ENCODE peak calls at places on chromosome 11, in ten cellular contexts. E is foreskin fibroblast, Q is epithelial cell of esophagus, I is heart right ventricle, Y is osteoblast, F is suprapubic skin, V is neural crest cell, P is mammary epithelial cell, W is A549, G is fibroblast of villous mesenchyme. C is an unnamed sample.

GRCh38 chr11:65189191-65189590 is 7.5 kb downstream of the CAPN1 start:
- DNase-seq in E (no peak), Q (no peak), I (no peak), Y (no peak), F (peak), V (no peak), P (no peak), W (no peak), G (no peak), C (no peak)

GRCh38 chr11:10305964-10306918 is 1.4 kb downstream of the ADM start:
- DNase-seq in E (no peak), Q (peak), I (peak), Y (no peak), F (no peak), V (peak), P (peak), W (peak), G (no peak), C (peak)

GRCh38 chr11:102426000-102426399 is 26.6 kb downstream of the TMEM123 start:
- DNase-seq in E (no peak), Q (no peak), I (no peak), Y (no peak), F (no peak), V (no peak), P (no peak), W (no peak), G (no peak), C (no peak)

GRCh38 chr11:17573526-17573925 is 26.5 kb downstream of the OTOG start:
- DNase-seq in E (no peak), Q (no peak), I (no peak), Y (peak), F (no peak), V (no peak), P (no peak), W (no peak), G (no peak), C (no peak)

GRCh38 chr11:102981324-102981910 is 25.9 kb upstream of the MMP13 start:
- DNase-seq in E (no peak), Q (peak), I (no peak), Y (no peak), F (no peak), V (no peak), P (no peak), W (no peak), G (no peak), C (peak)

GRCh38 chr11:108685419-108686161 is 20.7 kb downstream of the DDX10 start:
- DNase-seq in E (no peak), Q (no peak), I (no peak), Y (peak), F (no peak), V (no peak), P (no peak), W (no peak), G (no peak), C (no peak)

GRCh38 chr11:112296044-112296443 is 35.4 kb upstream of the PLET1 start:
- DNase-seq in E (no peak), Q (no peak), I (no peak), Y (no peak), F (no peak), V (no peak), P (no peak), W (no peak), G (no peak), C (no peak)

GRCh38 chr11:15170170-15170569 is 55.4 kb downstream of the INSC start:
- DNase-seq in E (no peak), Q (peak), I (no peak), Y (no peak), F (no peak), V (no peak), P (peak), W (no peak), G (peak), C (no peak)

GRCh38 chr11:69541001-69541285 is 59.5 kb downstream of the LINC01488 start:
- DNase-seq in E (no peak), Q (no peak), I (no peak), Y (peak), F (no peak), V (no peak), P (no peak), W (no peak), G (no peak), C (no peak)

GRCh38 chr11:102843474-102843873 is at the start of gene MMP3:
- DNase-seq in E (peak), Q (peak), I (no peak), Y (peak), F (no peak), V (no peak), P (no peak), W (no peak), G (no peak), C (no peak)

GRCh38 chr11:66638177-66639065 is at the start of gene RBM4:
- DNase-seq in E (peak), Q (peak), I (peak), Y (peak), F (peak), V (peak), P (peak), W (peak), G (peak), C (peak)

GRCh38 chr11:2269601-2270321 is 627 bp downstream of the ASCL2 start:
- DNase-seq in E (peak), Q (peak), I (peak), Y (peak), F (peak), V (peak), P (peak), W (peak), G (peak), C (no peak)

GRCh38 chr11:121929581-121929980 is 186.4 kb downstream of the BLID start:
- DNase-seq in E (peak), Q (peak), I (peak), Y (peak), F (no peak), V (peak), P (no peak), W (no peak), G (no peak), C (no peak)

DNA sequence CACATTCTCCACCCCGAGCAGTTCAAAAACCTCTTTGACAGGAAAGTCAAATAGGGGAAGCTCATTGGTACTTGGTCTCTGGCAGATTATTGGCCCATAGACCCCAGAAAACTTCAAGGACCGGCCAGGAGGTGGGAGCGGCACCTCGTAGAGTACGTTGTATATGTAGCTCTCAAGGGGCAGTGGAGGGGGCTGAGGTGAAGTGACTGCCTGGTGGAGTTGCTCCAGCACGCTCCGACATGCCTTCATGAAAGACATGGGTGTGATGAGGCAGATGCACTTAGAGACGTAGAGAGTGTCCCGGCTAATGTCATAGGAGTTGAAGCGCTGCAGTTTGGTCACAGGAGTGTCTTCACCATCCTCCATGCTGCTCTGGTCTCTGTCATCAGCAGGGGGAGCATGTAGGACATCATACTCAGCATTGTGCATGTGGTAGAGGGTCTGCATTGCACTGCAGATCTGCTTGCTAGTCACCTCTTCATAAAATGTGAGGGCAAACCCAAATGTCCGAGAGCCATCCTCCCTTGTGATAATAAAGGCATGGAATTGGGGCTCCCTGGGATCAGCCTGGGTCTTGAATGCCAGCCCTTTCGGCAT is 61.3 kb downstream of the DENND5A start:
- DNase-seq in E (no peak), Q (no peak), I (no peak), Y (no peak), F (no peak), V (no peak), P (no peak), W (peak), G (no peak), C (peak)
- TF ChIP-seq CTCF in E (no peak), Q (no peak), I (no peak), Y (no peak), F (no peak), V (no peak), P (no peak), W (no peak), G (peak), C (no peak)

GRCh38 chr11:128022761-128023160 is 564.6 kb downstream of the ETS1 start:
- DNase-seq in E (no peak), Q (no peak), I (no peak), Y (no peak), F (no peak), V (no peak), P (no peak), W (no peak), G (no peak), C (no peak)

GRCh38 chr11:128018692-128019091 is 568.7 kb downstream of the ETS1 start:
- DNase-seq in E (no peak), Q (no peak), I (no peak), Y (no peak), F (no peak), V (no peak), P (no peak), W (no peak), G (no peak), C (no peak)

GRCh38 chr11:128026596-128026995 is 560.8 kb downstream of the ETS1 start:
- DNase-seq in E (peak), Q (peak), I (no peak), Y (peak), F (no peak), V (no peak), P (peak), W (peak), G (peak), C (no peak)

GRCh38 chr11:128021304-128022006 is 565.9 kb downstream of the ETS1 start:
- DNase-seq in E (no peak), Q (no peak), I (no peak), Y (no peak), F (no peak), V (no peak), P (no peak), W (no peak), G (no peak), C (no peak)

GRCh38 chr11:128022007-128022368 is 565.4 kb downstream of the ETS1 start:
- DNase-seq in E (peak), Q (peak), I (no peak), Y (peak), F (no peak), V (no peak), P (peak), W (no peak), G (no peak), C (no peak)
- TF ChIP-seq CTCF in E (no peak), Q (no peak), I (no peak), Y (no peak), F (no peak), V (no peak), P (no peak), W (no peak), G (no peak), C (no peak)

DNA sequence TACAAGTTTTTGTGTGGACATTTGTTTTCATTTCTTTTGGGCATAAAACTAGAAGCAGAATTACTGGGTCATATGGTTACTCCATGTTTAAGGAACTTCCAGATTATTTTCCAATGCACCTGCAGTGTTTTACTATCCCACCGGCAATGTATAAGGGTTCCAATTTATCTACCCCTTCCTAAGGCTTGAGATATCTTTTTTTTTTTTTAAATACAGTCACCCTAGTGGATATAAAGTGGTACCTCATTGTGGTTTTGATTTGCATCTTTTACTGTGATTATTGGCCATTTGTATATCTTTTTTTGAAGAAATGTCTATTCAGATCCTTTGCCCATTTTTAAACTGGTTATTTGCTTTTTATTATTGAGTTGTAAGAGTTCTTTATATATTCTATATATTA is 34.6 kb upstream of the UCP3 start:
- DNase-seq in E (no peak), Q (no peak), I (no peak), Y (no peak), F (no peak), V (no peak), P (no peak), W (no peak), G (no peak), C (no peak)
- TF ChIP-seq CTCF in E (no peak), Q (no peak), I (no peak), Y (no peak), F (no peak), V (peak), P (no peak), W (no peak), G (no peak), C (no peak)

DNA sequence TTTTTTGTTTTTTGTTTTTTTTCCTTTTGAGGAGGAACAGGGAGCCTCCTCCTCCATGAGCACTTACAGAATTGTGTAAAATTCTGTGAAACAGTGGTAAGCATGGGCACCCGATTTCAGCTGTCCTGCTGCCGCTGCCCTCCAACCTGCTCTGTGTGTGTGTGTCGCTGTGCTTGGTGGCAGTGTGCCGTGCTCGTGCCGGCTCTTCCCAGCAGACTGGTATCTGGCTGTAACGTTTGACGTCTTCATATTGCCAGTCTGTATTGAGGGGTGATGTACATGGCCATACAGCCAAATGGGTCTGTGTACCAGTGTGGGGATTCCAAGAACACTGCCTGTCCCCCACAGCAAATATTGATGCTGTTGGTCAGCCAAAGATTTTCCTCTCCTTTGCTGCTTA is 97.1 kb downstream of the CWC15 start:
- DNase-seq in E (no peak), Q (no peak), I (no peak), Y (no peak), F (no peak), V (no peak), P (no peak), W (no peak), G (no peak), C (no peak)
- TF ChIP-seq CTCF in E (no peak), Q (no peak), I (no peak), Y (no peak), F (no peak), V (no peak), P (no peak), W (no peak), G (no peak), C (no peak)

GRCh38 chr11:42542336-42542735 is 769.5 kb upstream of the API5 start:
- DNase-seq in E (no peak), Q (no peak), I (no peak), Y (no peak), F (no peak), V (no peak), P (no peak), W (no peak), G (no peak), C (no peak)

GRCh38 chr11:42536961-42537360 is 774.8 kb upstream of the API5 start:
- DNase-seq in E (no peak), Q (no peak), I (no peak), Y (no peak), F (no peak), V (no peak), P (peak), W (no peak), G (no peak), C (no peak)
- TF ChIP-seq CTCF in E (no peak), Q (no peak), I (no peak), Y (no peak), F (no peak), V (no peak), P (no peak), W (no peak), G (no peak), C (no peak)

GRCh38 chr11:110712643-110713468 is 619 bp upstream of the ARHGAP20 start:
- DNase-seq in E (peak), Q (peak), I (no peak), Y (peak), F (no peak), V (no peak), P (peak), W (no peak), G (peak), C (peak)
- TF ChIP-seq CTCF in E (no peak), Q (no peak), I (no peak), Y (no peak), F (no peak), V (no peak), P (no peak), W (no peak), G (no peak), C (no peak)

GRCh38 chr11:29328961-29329441 is 687.8 kb downstream of the KCNA4 start:
- DNase-seq in E (peak), Q (peak), I (no peak), Y (peak), F (no peak), V (no peak), P (peak), W (peak), G (peak), C (peak)

GRCh38 chr11:29334781-29335140 is 682.1 kb downstream of the KCNA4 start:
- DNase-seq in E (no peak), Q (no peak), I (no peak), Y (no peak), F (no peak), V (no peak), P (no peak), W (no peak), G (no peak), C (no peak)

GRCh38 chr11:29336727-29337212 is 680.1 kb downstream of the KCNA4 start:
- DNase-seq in E (no peak), Q (no peak), I (no peak), Y (no peak), F (no peak), V (no peak), P (no peak), W (no peak), G (peak), C (no peak)

GRCh38 chr11:29333993-29334780 is 682.6 kb downstream of the KCNA4 start:
- DNase-seq in E (peak), Q (peak), I (no peak), Y (no peak), F (no peak), V (no peak), P (peak), W (peak), G (peak), C (peak)
- TF ChIP-seq CTCF in E (peak), Q (peak), I (peak), Y (peak), F (no peak), V (peak), P (peak), W (peak), G (peak), C (no peak)

GRCh38 chr11:134030853-134031252 is 38.0 kb upstream of the JAM3 start:
- DNase-seq in E (no peak), Q (no peak), I (no peak), Y (no peak), F (no peak), V (no peak), P (no peak), W (no peak), G (no peak), C (no peak)
- TF ChIP-seq CTCF in E (no peak), Q (no peak), I (no peak), Y (peak), F (no peak), V (no peak), P (no peak), W (no peak), G (peak), C (no peak)